ENCODE peak calls at places on chromosomes 11 and 22, in seven cellular contexts. S is uterus, E is A549, U is gastrocnemius medialis, F is right lobe of liver, G is tibial nerve, O is thyroid gland. A is an unnamed sample.
A peak's percentile ranks its signal among the peaks of the same experiment; 100 is the strongest.

GRCh38 chr11:17892409-17892808 is 120.4 kb downstream of the SERGEF start:
- DNase-seq in S (no peak), E (no peak), U (no peak), F (no peak), G (no peak), O (no peak), A (no peak)

GRCh38 chr11:47652070-47652469 is 9.7 kb upstream of the MTCH2 start:
- DNase-seq in S (peak; percentile 36), E (no peak), U (no peak), F (no peak), G (no peak), O (no peak), A (no peak)

GRCh38 chr11:47412152-47412746 is 3.9 kb downstream of the SLC39A13 start:
- DNase-seq in S (no peak), E (peak; percentile 75), U (no peak), F (peak; percentile 70), G (no peak), O (peak; percentile 38), A (no peak)

GRCh38 chr11:73306069-73306468 is 2.0 kb upstream of the ARHGEF17 start:
- DNase-seq in S (no peak), E (peak; percentile 43), U (no peak), F (no peak), G (no peak), O (no peak), A (no peak)

GRCh38 chr11:71272161-71272560 is 19.8 kb upstream of the SHANK2 start:
- DNase-seq in S (no peak), E (no peak), U (no peak), F (no peak), G (no peak), O (no peak), A (no peak)

GRCh38 chr11:93528757-93529639 is 14.2 kb downstream of the SMCO4 start:
- DNase-seq in S (peak; percentile 20), E (no peak), U (peak; percentile 58), F (no peak), G (no peak), O (no peak), A (no peak)

GRCh38 chr22:45680932-45681700 is 9.5 kb downstream of the ATXN10 start:
- DNase-seq in S (no peak), E (no peak), U (no peak), F (no peak), G (no peak), O (no peak), A (no peak)

GRCh38 chr11:82046778-82047177 is 686.9 kb downstream of the FAM181B start:
- DNase-seq in S (no peak), E (no peak), U (no peak), F (no peak), G (no peak), O (no peak), A (no peak)

GRCh38 chr11:60777572-60777971 is 7.6 kb upstream of the MS4A10 start:
- DNase-seq in S (no peak), E (peak; percentile 41), U (no peak), F (no peak), G (no peak), O (no peak), A (no peak)

GRCh38 chr11:79312591-79313267 is 128.1 kb downstream of the TENM4 start:
- DNase-seq in S (peak; percentile 19), E (no peak), U (no peak), F (no peak), G (no peak), O (peak; percentile 49), A (no peak)

GRCh38 chr11:28401446-28401845 is 293.3 kb downstream of the METTL15 start:
- DNase-seq in S (no peak), E (no peak), U (no peak), F (no peak), G (no peak), O (no peak), A (no peak)

GRCh38 chr22:41274856-41275255 is 11.1 kb downstream of the RANGAP1 start:
- DNase-seq in S (no peak), E (no peak), U (no peak), F (no peak), G (no peak), O (no peak), A (no peak)

GRCh38 chr11:45475135-45475534 is 189.0 kb upstream of the SYT13 start:
- DNase-seq in S (no peak), E (no peak), U (no peak), F (no peak), G (no peak), O (no peak), A (no peak)

GRCh38 chr11:94793822-94794221 is 25.7 kb downstream of the AMOTL1 start:
- DNase-seq in S (no peak), E (no peak), U (no peak), F (no peak), G (no peak), O (no peak), A (no peak)

GRCh38 chr11:5226732-5227327 is at the start of gene HBB:
- DNase-seq in S (no peak), E (no peak), U (no peak), F (no peak), G (no peak), O (no peak), A (no peak)

GRCh38 chr11:69274531-69275016 is 19.4 kb upstream of the MYEOV start:
- DNase-seq in S (no peak), E (no peak), U (no peak), F (peak; percentile 71), G (no peak), O (peak; percentile 99), A (peak; percentile 73)

DNA sequence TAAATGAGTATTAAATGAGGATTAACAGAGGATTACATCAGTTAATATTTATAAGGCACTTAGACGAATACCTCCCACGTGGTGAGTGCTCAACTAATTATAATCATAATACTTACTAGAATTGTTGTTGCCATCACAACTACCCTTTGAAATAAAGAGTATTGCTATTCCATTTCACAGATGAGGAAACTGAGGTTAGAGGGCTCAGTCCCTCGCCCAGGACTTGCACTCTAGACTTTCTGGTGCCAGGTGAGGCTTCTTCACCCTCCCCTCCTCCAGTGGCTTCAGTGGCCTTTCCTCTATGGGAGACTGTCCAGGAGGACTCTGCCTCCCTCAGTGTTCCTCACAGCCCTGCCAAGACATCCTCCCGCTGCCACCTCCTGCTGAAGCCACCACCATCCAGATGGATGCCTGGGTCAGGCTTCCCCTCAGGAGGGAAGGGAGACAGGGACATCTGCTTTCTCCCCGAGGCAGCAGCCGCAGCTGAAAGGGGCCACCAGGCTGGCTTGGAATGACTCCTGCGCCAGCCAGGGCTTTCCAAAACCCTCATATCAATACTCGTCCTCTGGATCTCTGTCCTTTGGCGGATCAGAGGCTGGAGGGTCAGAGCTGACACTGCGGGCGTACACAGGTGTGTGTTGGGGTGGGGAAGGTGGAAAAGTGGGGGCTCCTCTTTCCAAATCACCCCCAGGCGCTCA is 580.1 kb downstream of the BUD13 start:
- DNase-seq in S (no peak), E (no peak), U (no peak), F (no peak), G (no peak), O (no peak), A (no peak)
- H3K4me3 ChIP-seq in S (peak overlapping the region; percentile 31), E (no peak overlapping the region), U (peak overlapping the region; percentile 33), F (no peak overlapping the region), G (peak overlapping the region; percentile 37), O (no peak overlapping the region), A (no peak overlapping the region)

GRCh38 chr22:30606455-30607299 is at the start of gene TCN2:
- DNase-seq in S (peak; percentile 65), E (peak; percentile 69), U (peak; percentile 63), F (peak; percentile 84), G (peak; percentile 45), O (peak; percentile 78), A (peak; percentile 60)
- TF ChIP-seq POLR2A in S (no peak), E (no peak), U (peak; percentile 31), F (peak; percentile 42), G (no peak), O (peak; percentile 39), A (no peak)

DNA sequence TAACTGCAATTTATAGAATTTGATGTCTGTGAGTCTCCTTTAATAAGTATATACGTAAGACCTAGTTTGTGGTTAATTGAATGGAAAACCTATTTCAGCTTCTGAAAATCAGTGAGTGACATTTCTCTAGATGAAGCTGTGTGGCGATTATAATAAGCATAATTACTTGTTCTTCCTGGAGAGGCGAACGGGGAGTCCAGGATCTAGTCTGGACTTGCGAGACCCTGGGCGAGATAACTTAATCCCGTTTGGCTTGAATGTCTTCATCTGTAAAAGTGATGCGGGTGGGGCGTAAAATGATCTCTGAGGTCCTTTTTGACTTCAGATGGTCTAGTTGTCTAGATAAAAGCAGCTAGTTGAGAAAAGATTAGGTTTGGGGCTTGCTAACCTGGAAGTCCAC is 1.1 kb downstream of the PRRG4 start:
- DNase-seq in S (no peak), E (no peak), U (no peak), F (no peak), G (no peak), O (no peak), A (no peak)
- H3K4me3 ChIP-seq in S (no peak overlapping the region), E (no peak overlapping the region), U (no peak overlapping the region), F (peak overlapping the region; percentile 12), G (peak overlapping the region; percentile 72), O (no peak overlapping the region), A (no peak overlapping the region)

GRCh38 chr11:35030716-35031213 is 108.2 kb upstream of the CD44 start:
- DNase-seq in S (peak; percentile 72), E (peak; percentile 77), U (peak; percentile 77), F (no peak), G (no peak), O (no peak), A (peak; percentile 89)
- TF ChIP-seq POLR2A in S (no peak), E (no peak), U (peak; percentile 32), F (no peak), G (no peak), O (no peak), A (no peak)

A was measured in lower leg skin.